ENCODE peak calls at places on chromosomes 4 and X, in eight cellular contexts. I is K562, O is breast epithelium, W is stomach, L is upper lobe of left lung, G is sigmoid colon, N is SK-N-SH, S is Panc1. U is an unnamed sample. For H3K4me1, the result is how much of the 10 kb centered on the place peaks cover.

GRCh38 chr4:166501941-166502382 is 628.9 kb downstream of the TLL1 start:
- DNase-seq in S (no peak), L (peak), O (no peak), W (no peak), N (peak), G (no peak), I (no peak), U (no peak)

GRCh38 chr4:71229477-71230257 is 109.2 kb upstream of the SLC4A4 start:
- DNase-seq in G (no peak), O (no peak), L (peak), S (peak), W (peak), I (peak), N (peak), U (no peak)

GRCh38 chr4:57410331-57411052 is 300.3 kb upstream of the IGFBP7 start:
- DNase-seq in O (no peak), I (no peak), W (no peak), G (peak), N (no peak), L (no peak), S (no peak), U (no peak)

GRCh38 chr4:110867251-110867960 is 244.5 kb upstream of the PITX2 start:
- DNase-seq in S (no peak), N (no peak), G (no peak), O (no peak), L (no peak), W (no peak), I (no peak), U (no peak)

GRCh38 chr4:21117771-21118170 is 417.5 kb downstream of the PACRGL start:
- DNase-seq in G (no peak), O (no peak), L (no peak), S (no peak), W (no peak), N (no peak), I (no peak), U (no peak)

GRCh38 chrX:45527834-45528233 is 327.2 kb upstream of the DIPK2B start:
- DNase-seq in W (no peak), O (no peak), N (no peak), L (no peak), G (no peak), S (no peak), I (no peak), U (no peak)

GRCh38 chr4:14744346-14744745 is 257.9 kb upstream of the CPEB2 start:
- DNase-seq in N (no peak), L (no peak), G (no peak), W (no peak), O (no peak), S (no peak), I (no peak), U (peak)

GRCh38 chr4:9679704-9680478 is 101.5 kb upstream of the DRD5 start:
- DNase-seq in O (no peak), S (no peak), W (no peak), N (no peak), I (no peak), G (no peak), L (no peak), U (no peak)

GRCh38 chr4:169128902-169129301 is 118.8 kb upstream of the CBR4 start:
- DNase-seq in G (no peak), O (no peak), W (no peak), S (no peak), N (no peak), I (no peak), L (no peak), U (no peak)

GRCh38 chrX:108993909-108994308 is 257.5 kb upstream of the IRS4 start:
- DNase-seq in W (no peak), O (no peak), G (no peak), I (no peak), N (no peak), L (no peak), S (no peak), U (no peak)

GRCh38 chrX:149830192-149830873 is 48.6 kb downstream of the MAGEA9 start:
- DNase-seq in W (no peak), N (no peak), O (no peak), I (no peak), S (no peak), L (no peak), G (no peak), U (no peak)

GRCh38 chrX:123878177-123878576 is 18.3 kb downstream of the XIAP start:
- DNase-seq in S (no peak), O (no peak), I (no peak), N (no peak), L (no peak), G (no peak), W (no peak), U (no peak)

GRCh38 chr4:87309625-87310024 is 13.1 kb downstream of the HSD17B13 start:
- DNase-seq in G (no peak), O (no peak), W (no peak), L (no peak), I (no peak), N (no peak), S (no peak), U (no peak)

GRCh38 chrX:23952984-23953907 is 45.4 kb downstream of the CXorf58 start:
- DNase-seq in G (no peak), N (no peak), O (no peak), S (no peak), I (peak), W (no peak), L (peak), U (no peak)

GRCh38 chr4:180225977-180226376 is 2017.2 kb upstream of the TENM3 start:
- DNase-seq in G (no peak), N (no peak), O (no peak), I (no peak), S (no peak), W (no peak), L (no peak), U (no peak)

GRCh38 chr4:99305638-99306380 is 15.0 kb upstream of the ADH1A start:
- DNase-seq in S (no peak), O (no peak), W (no peak), N (no peak), L (no peak), G (peak), I (no peak), U (no peak)

GRCh38 chr4:152935661-152936445 is at the start of gene FHDC1:
- DNase-seq in O (peak), W (peak), L (peak), I (peak), S (no peak), N (peak), G (no peak), U (no peak)
- H3K27ac ChIP-seq in O (peak), W (peak), L (peak), I (no peak), S (no peak), N (no peak), G (peak), U (peak)

DNA sequence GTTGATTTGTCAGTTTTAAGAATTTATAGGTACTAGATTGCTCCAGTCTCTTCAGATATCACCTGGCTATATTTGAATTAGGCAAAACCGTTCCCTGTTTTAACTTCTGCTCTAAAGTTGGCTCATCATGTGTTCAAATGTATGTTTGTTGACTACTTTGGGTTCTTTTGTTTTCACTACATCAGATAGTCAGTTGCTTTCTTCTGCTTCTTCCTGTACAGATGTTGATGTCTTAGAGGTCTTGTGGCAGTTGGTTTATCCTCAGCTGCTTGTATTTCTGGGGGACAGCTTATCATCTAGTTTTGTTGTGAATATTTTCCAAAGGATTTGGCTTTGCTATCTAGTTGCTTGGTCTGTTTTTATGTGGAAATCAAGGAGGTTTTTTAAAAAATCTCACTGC is 28.0 kb downstream of the TBC1D19 start:
- DNase-seq in W (no peak), I (no peak), G (no peak), L (no peak), S (no peak), O (no peak), N (no peak), U (no peak)
- H3K4me1 ChIP-seq in W (under half), I (under half), G (under half), L (under half), S (under half), O (under half), N (under half), U (under half)

GRCh38 chr4:31234494-31234893 is 514.3 kb downstream of the PCDH7 start:
- DNase-seq in I (no peak), G (no peak), N (no peak), S (no peak), O (no peak), L (no peak), W (no peak), U (no peak)
- TF ChIP-seq POLR2AphosphoS5 in I (no peak), G (no peak), N (no peak), S (no peak), O (no peak), L (no peak), W (no peak), U (no peak)

GRCh38 chrX:82087699-82088098 is 885.8 kb downstream of the SH3BGRL start:
- DNase-seq in O (peak), L (no peak), S (no peak), N (no peak), G (no peak), I (no peak), W (peak), U (no peak)
- H3K27ac ChIP-seq in O (no peak), L (no peak), S (no peak), N (no peak), G (no peak), I (no peak), W (no peak), U (no peak)

GRCh38 chr4:184821242-184821641 is 4.5 kb downstream of the ACSL1 start:
- DNase-seq in I (no peak), N (no peak), S (no peak), G (no peak), O (no peak), L (no peak), W (no peak), U (no peak)
- H3K4me1 ChIP-seq in I (under half), N (under half), S (under half), G (under half), O (under half), L (under half), W (under half), U (under half)

DNA sequence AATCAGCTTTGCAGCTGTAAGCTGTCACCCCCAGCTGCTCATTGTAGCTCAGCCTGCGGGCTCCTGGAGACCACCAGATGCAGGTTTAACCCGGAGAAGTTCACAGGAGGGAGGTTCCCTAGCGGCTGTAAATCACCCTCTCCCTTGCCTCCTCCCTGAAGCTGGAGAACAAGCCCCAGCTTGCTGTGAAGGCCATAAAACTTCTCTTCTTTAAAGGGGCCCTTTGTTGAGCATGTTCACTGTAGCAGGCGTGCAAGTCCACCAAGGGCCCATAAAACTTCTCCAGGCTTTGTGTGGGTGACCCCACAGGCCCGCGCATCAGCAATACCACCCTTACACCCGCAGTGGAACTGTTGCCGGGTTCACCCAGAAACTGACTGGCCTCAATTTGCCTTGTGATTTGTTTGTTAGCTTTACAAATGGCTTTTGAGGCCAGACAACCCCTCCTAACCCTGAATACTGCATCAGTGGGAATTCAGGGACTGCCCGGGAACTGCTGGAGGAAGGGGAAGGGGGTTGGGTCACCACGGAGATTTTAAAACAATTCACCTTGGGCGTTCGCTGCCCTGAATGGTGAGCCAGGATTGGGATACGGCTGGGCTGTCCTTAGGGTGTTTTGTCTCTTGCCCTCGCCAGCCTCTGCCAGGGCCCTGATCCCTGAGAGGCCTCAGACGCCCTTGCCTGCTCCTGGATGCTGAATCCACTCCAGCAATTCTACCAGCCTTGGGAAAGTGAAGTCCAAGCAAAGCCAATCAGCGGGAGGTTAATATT is 49.5 kb upstream of the ATP6AP2 start:
- DNase-seq in L (no peak), N (no peak), W (no peak), G (no peak), S (no peak), O (no peak), I (no peak), U (no peak)
- TF ChIP-seq POLR2AphosphoS5 in L (no peak), N (no peak), W (no peak), G (no peak), S (no peak), O (no peak), I (no peak), U (no peak)

GRCh38 chr4:72770708-72771107 is 201.7 kb upstream of the ADAMTS3 start:
- DNase-seq in W (no peak), O (no peak), I (no peak), S (no peak), L (no peak), G (no peak), N (no peak), U (no peak)

GRCh38 chr4:72767903-72768817 is 199.1 kb upstream of the ADAMTS3 start:
- DNase-seq in L (no peak), S (no peak), N (peak), G (no peak), O (no peak), W (no peak), I (no peak), U (no peak)
- H3K27ac ChIP-seq in L (no peak), S (no peak), N (no peak), G (no peak), O (peak), W (no peak), I (no peak), U (peak)

GRCh38 chrX:10047133-10047532 is 80.0 kb downstream of the CLDN34 start:
- DNase-seq in O (no peak), S (no peak), L (no peak), N (no peak), G (no peak), I (peak), W (no peak), U (no peak)

GRCh38 chrX:10048695-10049094 is 81.5 kb downstream of the CLDN34 start:
- DNase-seq in G (no peak), S (no peak), W (peak), I (no peak), L (peak), O (no peak), N (no peak), U (no peak)

GRCh38 chrX:10047631-10048030 is 80.5 kb downstream of the CLDN34 start:
- DNase-seq in L (no peak), I (no peak), G (no peak), O (peak), W (no peak), N (no peak), S (no peak), U (no peak)

GRCh38 chrX:10049246-10049645 is 82.1 kb downstream of the CLDN34 start:
- DNase-seq in G (no peak), I (no peak), W (no peak), N (no peak), O (no peak), S (no peak), L (no peak), U (no peak)

DNA sequence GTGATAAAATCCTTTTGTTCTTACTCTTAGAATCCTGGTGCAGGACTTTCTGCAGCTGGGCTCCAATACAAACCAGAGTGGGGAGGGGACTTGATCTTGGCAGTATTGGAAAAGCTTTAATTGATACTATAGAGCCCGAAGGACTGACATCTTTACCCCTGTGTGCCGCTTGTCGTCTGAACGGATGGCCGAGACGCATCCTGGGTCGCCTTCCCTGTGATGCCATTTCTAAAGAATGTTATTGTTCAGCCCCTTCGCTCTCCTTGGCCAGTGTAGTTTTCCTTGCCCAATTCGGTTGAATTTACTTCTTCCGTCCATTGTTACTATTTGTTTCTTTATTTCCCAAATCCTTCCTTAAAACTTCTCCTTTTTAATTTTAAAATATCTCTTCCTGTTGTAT is 80.9 kb downstream of the CLDN34 start:
- DNase-seq in O (no peak), N (no peak), I (no peak), S (no peak), W (no peak), L (no peak), G (no peak), U (no peak)
- H3K4me1 ChIP-seq in O (under half), N (under half), I (under half), S (under half), W (half or more), L (under half), G (under half), U (half or more)

GRCh38 chr4:19729873-19730735 is 521.6 kb upstream of the SLIT2 start:
- DNase-seq in I (no peak), W (no peak), O (no peak), S (no peak), G (no peak), L (no peak), N (no peak), U (no peak)
- TF ChIP-seq POLR2AphosphoS5 in I (no peak), W (no peak), O (no peak), S (no peak), G (no peak), L (no peak), N (no peak), U (no peak)

DNA sequence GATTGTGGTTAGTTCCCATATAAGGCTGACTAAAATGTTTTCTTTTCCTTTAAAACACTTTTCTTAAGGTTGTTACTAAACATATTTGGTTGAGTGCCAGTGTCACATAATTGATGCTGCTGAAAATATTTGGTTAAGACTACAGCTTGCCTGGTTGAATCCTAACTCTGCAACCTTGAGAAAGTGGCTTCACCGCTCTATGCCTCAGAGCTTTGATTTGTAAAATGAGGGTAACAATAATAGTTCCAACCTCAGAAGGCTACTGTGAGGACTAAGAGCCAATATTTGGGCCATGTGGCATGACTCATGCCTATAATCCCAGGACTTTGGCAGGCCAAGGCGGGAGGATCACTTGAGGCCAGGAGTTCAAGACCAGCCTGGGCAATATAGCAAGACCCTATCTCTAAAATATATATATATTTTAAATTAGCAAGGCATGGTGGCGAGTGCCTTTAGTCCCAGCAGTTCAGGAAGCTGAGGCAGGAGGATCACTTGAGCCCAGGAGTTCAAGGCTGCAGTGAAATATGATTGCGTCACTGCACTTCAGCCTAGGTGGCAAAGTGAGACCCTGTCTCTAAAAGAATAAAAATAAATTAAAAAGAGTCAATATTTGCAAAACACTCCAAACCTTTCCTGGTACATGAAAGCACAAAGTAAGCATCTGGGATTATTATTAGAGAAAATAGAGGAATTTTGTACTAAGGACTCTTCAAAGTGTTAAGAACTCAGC is 7.1 kb upstream of the NEIL3 start:
- DNase-seq in S (no peak), L (peak), N (no peak), W (no peak), G (no peak), O (no peak), I (no peak), U (no peak)
- H3K27ac ChIP-seq in S (no peak), L (no peak), N (no peak), W (no peak), G (no peak), O (no peak), I (no peak), U (no peak)